ENCODE peak calls at places on chromosomes 5 and 9, in six cellular contexts. One of them, this sample, is unnamed.

GRCh38 chr9:137461663-137462395 is 2.7 kb upstream of the NSMF start:
- DNase-seq in NCI-H1048: no peak
- DNase-seq in GM10248: peak; percentile 92
- DNase-seq in fibroblast of the aortic adventitia: no peak
- DNase-seq in left kidney: peak; percentile 59
- DNase-seq in endodermal cell: peak; percentile 97
- DNase-seq in this sample: no peak

GRCh38 chr9:110115868-110116542 is 92.0 kb downstream of the C9orf152 start:
- DNase-seq in GM10248: no peak
- DNase-seq in endodermal cell: no peak
- DNase-seq in NCI-H1048: no peak
- DNase-seq in left kidney: no peak
- DNase-seq in fibroblast of the aortic adventitia: peak; percentile 81
- DNase-seq in this sample: peak; percentile 66

GRCh38 chr5:115544371-115545064 is at the start of gene FEM1C:
- DNase-seq in GM10248: peak; percentile 96
- DNase-seq in left kidney: peak; percentile 99
- DNase-seq in fibroblast of the aortic adventitia: peak; percentile 96
- DNase-seq in NCI-H1048: peak; percentile 98
- DNase-seq in endodermal cell: peak; percentile 100
- DNase-seq in this sample: peak; percentile 92

GRCh38 chr5:68344447-68345111 is 129.0 kb downstream of the PIK3R1 start:
- DNase-seq in GM10248: peak; percentile 22
- DNase-seq in fibroblast of the aortic adventitia: peak; percentile 68
- DNase-seq in endodermal cell: no peak
- DNase-seq in left kidney: no peak
- DNase-seq in NCI-H1048: no peak
- DNase-seq in this sample: peak; percentile 90

GRCh38 chr5:5648694-5649093 is 226.2 kb downstream of the ICE1 start:
- DNase-seq in left kidney: no peak
- DNase-seq in GM10248: no peak
- DNase-seq in fibroblast of the aortic adventitia: no peak
- DNase-seq in endodermal cell: no peak
- DNase-seq in NCI-H1048: no peak
- DNase-seq in this sample: no peak

GRCh38 chr5:1709186-1709803 is 90.3 kb downstream of the MRPL36 start:
- DNase-seq in endodermal cell: peak; percentile 69
- DNase-seq in GM10248: no peak
- DNase-seq in left kidney: peak; percentile 89
- DNase-seq in NCI-H1048: no peak
- DNase-seq in fibroblast of the aortic adventitia: no peak
- DNase-seq in this sample: no peak

GRCh38 chr5:392431-392988 is 50.5 kb upstream of the EXOC3 start:
- DNase-seq in NCI-H1048: no peak
- DNase-seq in GM10248: peak; percentile 88
- DNase-seq in endodermal cell: peak; percentile 63
- DNase-seq in left kidney: no peak
- DNase-seq in fibroblast of the aortic adventitia: no peak
- DNase-seq in this sample: no peak

GRCh38 chr5:90020575-90021535 is 388.7 kb downstream of the CETN3 start:
- DNase-seq in GM10248: peak; percentile 29
- DNase-seq in fibroblast of the aortic adventitia: peak; percentile 99
- DNase-seq in NCI-H1048: no peak
- DNase-seq in left kidney: no peak
- DNase-seq in endodermal cell: no peak
- DNase-seq in this sample: peak; percentile 78

GRCh38 chr9:131843989-131844744 is 104.3 kb upstream of the RAPGEF1 start:
- DNase-seq in left kidney: peak; percentile 71
- DNase-seq in endodermal cell: no peak
- DNase-seq in GM10248: no peak
- DNase-seq in NCI-H1048: no peak
- DNase-seq in fibroblast of the aortic adventitia: no peak
- DNase-seq in this sample: no peak

GRCh38 chr5:430214-430925 is 12.6 kb upstream of the EXOC3 start:
- DNase-seq in NCI-H1048: no peak
- DNase-seq in GM10248: no peak
- DNase-seq in endodermal cell: no peak
- DNase-seq in fibroblast of the aortic adventitia: no peak
- DNase-seq in left kidney: no peak
- DNase-seq in this sample: no peak

GRCh38 chr9:3502560-3503398 is 23.0 kb downstream of the RFX3 start:
- DNase-seq in NCI-H1048: no peak
- DNase-seq in fibroblast of the aortic adventitia: no peak
- DNase-seq in left kidney: no peak
- DNase-seq in endodermal cell: no peak
- DNase-seq in GM10248: no peak
- DNase-seq in this sample: no peak

GRCh38 chr5:100901851-100902341 is 1.2 kb downstream of the ST8SIA4 start:
- DNase-seq in GM10248: peak; percentile 40
- DNase-seq in endodermal cell: peak; percentile 68
- DNase-seq in left kidney: peak; percentile 78
- DNase-seq in fibroblast of the aortic adventitia: no peak
- DNase-seq in NCI-H1048: no peak
- DNase-seq in this sample: no peak

GRCh38 chr9:15509931-15510788 is 610 bp downstream of the PSIP1 start:
- DNase-seq in GM10248: peak; percentile 80
- DNase-seq in left kidney: peak; percentile 83
- DNase-seq in endodermal cell: peak; percentile 78
- DNase-seq in NCI-H1048: no peak
- DNase-seq in fibroblast of the aortic adventitia: no peak
- DNase-seq in this sample: no peak

GRCh38 chr5:62514510-62515119 is 64.0 kb upstream of the LRRC70 start:
- DNase-seq in left kidney: no peak
- DNase-seq in NCI-H1048: no peak
- DNase-seq in endodermal cell: no peak
- DNase-seq in GM10248: no peak
- DNase-seq in fibroblast of the aortic adventitia: no peak
- DNase-seq in this sample: no peak

GRCh38 chr9:87088192-87088591 is 140.9 kb upstream of the GAS1 start:
- DNase-seq in NCI-H1048: no peak
- DNase-seq in fibroblast of the aortic adventitia: no peak
- DNase-seq in left kidney: no peak
- DNase-seq in endodermal cell: no peak
- DNase-seq in GM10248: no peak
- DNase-seq in this sample: no peak

GRCh38 chr9:124047106-124047716 is 35.6 kb downstream of the LHX2 start:
- DNase-seq in NCI-H1048: no peak
- DNase-seq in left kidney: no peak
- DNase-seq in endodermal cell: no peak
- DNase-seq in fibroblast of the aortic adventitia: no peak
- DNase-seq in GM10248: no peak
- DNase-seq in this sample: no peak

GRCh38 chr5:147455822-147456221 is 54.0 kb downstream of the DPYSL3 start:
- DNase-seq in NCI-H1048: no peak
- DNase-seq in GM10248: no peak
- DNase-seq in fibroblast of the aortic adventitia: peak; percentile 48
- DNase-seq in endodermal cell: no peak
- DNase-seq in left kidney: no peak
- DNase-seq in this sample: no peak

GRCh38 chr9:17063535-17064135 is 71.2 kb upstream of the CNTLN start:
- DNase-seq in GM10248: peak; percentile 16
- DNase-seq in left kidney: peak; percentile 77
- DNase-seq in NCI-H1048: peak; percentile 34
- DNase-seq in fibroblast of the aortic adventitia: peak; percentile 70
- DNase-seq in endodermal cell: peak; percentile 65
- DNase-seq in this sample: peak; percentile 42

GRCh38 chr5:669111-669841 is 23.9 kb downstream of the TPPP start:
- DNase-seq in GM10248: peak; percentile 58
- DNase-seq in NCI-H1048: no peak
- DNase-seq in endodermal cell: peak; percentile 88
- DNase-seq in fibroblast of the aortic adventitia: no peak
- DNase-seq in left kidney: peak; percentile 36
- DNase-seq in this sample: no peak

GRCh38 chr5:122880170-122880689 is 34.8 kb downstream of the SNX24 start:
- DNase-seq in endodermal cell: no peak
- DNase-seq in GM10248: no peak
- DNase-seq in NCI-H1048: no peak
- DNase-seq in fibroblast of the aortic adventitia: no peak
- DNase-seq in left kidney: no peak
- DNase-seq in this sample: no peak

GRCh38 chr5:17340363-17340762 is 122.9 kb downstream of the BASP1 start:
- DNase-seq in GM10248: no peak
- DNase-seq in left kidney: peak; percentile 5
- DNase-seq in endodermal cell: no peak
- DNase-seq in NCI-H1048: no peak
- DNase-seq in fibroblast of the aortic adventitia: no peak
- DNase-seq in this sample: no peak

GRCh38 chr5:135382131-135382530 is 16.9 kb downstream of the MACROH2A1 start:
- DNase-seq in left kidney: no peak
- DNase-seq in fibroblast of the aortic adventitia: no peak
- DNase-seq in endodermal cell: no peak
- DNase-seq in NCI-H1048: no peak
- DNase-seq in GM10248: no peak
- DNase-seq in this sample: no peak

GRCh38 chr9:4272141-4272540 is 27.7 kb downstream of the GLIS3 start:
- DNase-seq in fibroblast of the aortic adventitia: no peak
- DNase-seq in endodermal cell: no peak
- DNase-seq in GM10248: no peak
- DNase-seq in NCI-H1048: no peak
- DNase-seq in left kidney: no peak
- DNase-seq in this sample: no peak

GRCh38 chr9:130884542-130885421 is 11.8 kb downstream of the QRFP start:
- DNase-seq in left kidney: no peak
- DNase-seq in GM10248: no peak
- DNase-seq in fibroblast of the aortic adventitia: no peak
- DNase-seq in endodermal cell: peak; percentile 42
- DNase-seq in NCI-H1048: no peak
- DNase-seq in this sample: no peak

GRCh38 chr5:28301676-28302075 is 1263.3 kb upstream of the CDH9 start:
- DNase-seq in fibroblast of the aortic adventitia: peak; percentile 17
- DNase-seq in endodermal cell: no peak
- DNase-seq in NCI-H1048: no peak
- DNase-seq in GM10248: no peak
- DNase-seq in left kidney: no peak
- DNase-seq in this sample: peak; percentile 71

GRCh38 chr5:44565360-44565759 is 176.1 kb upstream of the FGF10 start:
- DNase-seq in endodermal cell: no peak
- DNase-seq in GM10248: no peak
- DNase-seq in fibroblast of the aortic adventitia: no peak
- DNase-seq in NCI-H1048: no peak
- DNase-seq in left kidney: no peak
- DNase-seq in this sample: no peak

GRCh38 chr5:148981353-148981752 is 81.5 kb downstream of the SH3TC2 start:
- DNase-seq in NCI-H1048: no peak
- DNase-seq in fibroblast of the aortic adventitia: no peak
- DNase-seq in endodermal cell: no peak
- DNase-seq in GM10248: no peak
- DNase-seq in left kidney: peak; percentile 28
- DNase-seq in this sample: no peak

GRCh38 chr5:113283558-113283957 is 151.2 kb downstream of the TSSK1B start:
- DNase-seq in NCI-H1048: no peak
- DNase-seq in endodermal cell: no peak
- DNase-seq in left kidney: no peak
- DNase-seq in fibroblast of the aortic adventitia: no peak
- DNase-seq in GM10248: no peak
- DNase-seq in this sample: no peak

GRCh38 chr5:139676406-139676805 is 28.3 kb downstream of the CXXC5 start:
- DNase-seq in endodermal cell: no peak
- DNase-seq in left kidney: peak; percentile 82
- DNase-seq in GM10248: no peak
- DNase-seq in NCI-H1048: no peak
- DNase-seq in fibroblast of the aortic adventitia: no peak
- DNase-seq in this sample: no peak

GRCh38 chr9:121566401-121567141 is 66.9 kb upstream of the GGTA1 start:
- DNase-seq in NCI-H1048: no peak
- DNase-seq in endodermal cell: peak; percentile 41
- DNase-seq in left kidney: peak; percentile 91
- DNase-seq in GM10248: no peak
- DNase-seq in fibroblast of the aortic adventitia: peak; percentile 60
- DNase-seq in this sample: no peak

GRCh38 chr5:172721455-172722308 is 49.3 kb downstream of the DUSP1 start:
- DNase-seq in endodermal cell: no peak
- DNase-seq in left kidney: no peak
- DNase-seq in fibroblast of the aortic adventitia: peak; percentile 83
- DNase-seq in GM10248: no peak
- DNase-seq in NCI-H1048: no peak
- DNase-seq in this sample: no peak

GRCh38 chr5:3517331-3517730 is 78.3 kb upstream of the IRX1 start:
- DNase-seq in endodermal cell: no peak
- DNase-seq in GM10248: no peak
- DNase-seq in fibroblast of the aortic adventitia: no peak
- DNase-seq in left kidney: peak; percentile 59
- DNase-seq in NCI-H1048: no peak
- DNase-seq in this sample: no peak